ENCODE peak calls at places on chromosomes 16 and 17, in six cellular contexts. G, Q, T, C, J and L are unnamed samples. For H3K9me3, the result is how much of the 10 kb centered on the place peaks cover.

GRCh38 chr17:60747069-60747808 is 69.6 kb downstream of the BCAS3 start:
- DNase-seq in G (no peak), Q (no peak), T (no peak), C (no peak), J (no peak), L (no peak)

GRCh38 chr17:33521784-33522183 is 228.7 kb upstream of the ASIC2 start:
- DNase-seq in G (no peak), Q (peak), T (no peak), C (no peak), J (no peak), L (no peak)

GRCh38 chr17:30921544-30922196 is at the start of gene ADAP2:
- DNase-seq in G (no peak), Q (peak), T (peak), C (peak), J (peak), L (peak)

GRCh38 chr16:56300901-56301351 is 109.6 kb downstream of the GNAO1 start:
- DNase-seq in G (no peak), Q (no peak), T (no peak), C (no peak), J (no peak), L (no peak)

GRCh38 chr16:76910931-76911330 is 280.1 kb upstream of the MON1B start:
- DNase-seq in G (no peak), Q (peak), T (no peak), C (no peak), J (no peak), L (no peak)

GRCh38 chr17:62782730-62783260 is 25.3 kb downstream of the MARCHF10 start:
- DNase-seq in G (no peak), Q (peak), T (no peak), C (no peak), J (no peak), L (no peak)

GRCh38 chr16:75111514-75112280 is 4.9 kb downstream of the LDHD start:
- DNase-seq in G (no peak), Q (no peak), T (no peak), C (peak), J (no peak), L (no peak)

GRCh38 chr17:37067555-37068111 is 118.9 kb downstream of the AATF start:
- DNase-seq in G (no peak), Q (peak), T (peak), C (no peak), J (no peak), L (peak)

GRCh38 chr17:79991140-79991923 is 44.3 kb downstream of the TBC1D16 start:
- DNase-seq in G (peak), Q (peak), T (peak), C (peak), J (peak), L (peak)

GRCh38 chr16:414395-415169 is 10.9 kb upstream of the RAB11FIP3 start:
- DNase-seq in G (no peak), Q (no peak), T (no peak), C (no peak), J (no peak), L (no peak)

GRCh38 chr16:84350611-84351400 is 17.5 kb upstream of the ATP2C2 start:
- DNase-seq in G (no peak), Q (no peak), T (no peak), C (no peak), J (no peak), L (no peak)

GRCh38 chr16:85227924-85228462 is 115.7 kb upstream of the CIBAR2 start:
- DNase-seq in G (no peak), Q (no peak), T (no peak), C (no peak), J (peak), L (no peak)

GRCh38 chr17:2749784-2750181 is 331 bp upstream of the CCDC92B start:
- DNase-seq in G (peak), Q (peak), T (peak), C (peak), J (peak), L (peak)

GRCh38 chr16:86665319-86665675 is 86.9 kb downstream of the FOXL1 start:
- DNase-seq in G (no peak), Q (peak), T (no peak), C (no peak), J (no peak), L (no peak)

GRCh38 chr17:81090361-81091133 is 55.6 kb downstream of the BAIAP2 start:
- DNase-seq in G (peak), Q (peak), T (no peak), C (peak), J (peak), L (peak)

GRCh38 chr16:30903002-30903401 is 6.6 kb downstream of the CTF1 start:
- DNase-seq in G (no peak), Q (no peak), T (no peak), C (no peak), J (no peak), L (no peak)

GRCh38 chr17:78316867-78317816 is 42.7 kb downstream of the SOCS3 start:
- DNase-seq in G (no peak), Q (peak), T (no peak), C (no peak), J (no peak), L (peak)

GRCh38 chr16:346587-346986 is 5.9 kb downstream of the AXIN1 start:
- DNase-seq in G (no peak), Q (no peak), T (no peak), C (no peak), J (no peak), L (no peak)

GRCh38 chr17:43018008-43018853 is 4.0 kb downstream of the VAT1 start:
- DNase-seq in G (no peak), Q (no peak), T (no peak), C (no peak), J (peak), L (no peak)

GRCh38 chr16:1027416-1027815 is 45.1 kb upstream of the SSTR5 start:
- DNase-seq in G (no peak), Q (no peak), T (no peak), C (no peak), J (no peak), L (no peak)

GRCh38 chr17:17988427-17988945 is 15.8 kb downstream of the DRC3 start:
- DNase-seq in G (no peak), Q (no peak), T (no peak), C (no peak), J (no peak), L (no peak)

GRCh38 chr16:4894276-4895150 is 42.4 kb downstream of the PPL start:
- DNase-seq in G (no peak), Q (no peak), T (no peak), C (no peak), J (no peak), L (no peak)

GRCh38 chr17:21167303-21167702 is 40.5 kb downstream of the DHRS7B start:
- DNase-seq in G (no peak), Q (no peak), T (no peak), C (no peak), J (no peak), L (no peak)

GRCh38 chr17:62693616-62694415 is 66.3 kb downstream of the MRC2 start:
- DNase-seq in G (no peak), Q (peak), T (no peak), C (no peak), J (no peak), L (no peak)

GRCh38 chr17:10210151-10210574 is 11.8 kb upstream of the GAS7 start:
- DNase-seq in G (no peak), Q (peak), T (no peak), C (peak), J (no peak), L (no peak)

GRCh38 chr17:1941241-1942065 is 83.7 kb downstream of the RTN4RL1 start:
- DNase-seq in G (no peak), Q (no peak), T (no peak), C (no peak), J (no peak), L (no peak)

GRCh38 chr17:42698736-42699414 is 16.5 kb downstream of the CNTNAP1 start:
- DNase-seq in G (no peak), Q (peak), T (no peak), C (peak), J (peak), L (no peak)

GRCh38 chr17:36152639-36153120 is 23.8 kb downstream of the TBC1D3B start:
- DNase-seq in G (no peak), Q (no peak), T (no peak), C (no peak), J (no peak), L (no peak)

GRCh38 chr16:65473699-65474098 is 351.8 kb upstream of the CDH11 start:
- DNase-seq in G (no peak), Q (no peak), T (no peak), C (no peak), J (no peak), L (no peak)

GRCh38 chr16:972316-973002 is 1.7 kb upstream of the LMF1 start:
- DNase-seq in G (no peak), Q (no peak), T (peak), C (no peak), J (no peak), L (no peak)

GRCh38 chr17:39701012-39701783 is 1.3 kb downstream of the ERBB2 start:
- DNase-seq in G (no peak), Q (peak), T (peak), C (no peak), J (peak), L (no peak)

GRCh38 chr17:74389094-74389753 is 21.9 kb downstream of the GPR142 start:
- DNase-seq in G (no peak), Q (no peak), T (no peak), C (no peak), J (no peak), L (no peak)

GRCh38 chr17:29007456-29008455 is 1.9 kb upstream of the SEZ6 start:
- DNase-seq in G (no peak), Q (peak), T (no peak), C (no peak), J (no peak), L (no peak)

DNA sequence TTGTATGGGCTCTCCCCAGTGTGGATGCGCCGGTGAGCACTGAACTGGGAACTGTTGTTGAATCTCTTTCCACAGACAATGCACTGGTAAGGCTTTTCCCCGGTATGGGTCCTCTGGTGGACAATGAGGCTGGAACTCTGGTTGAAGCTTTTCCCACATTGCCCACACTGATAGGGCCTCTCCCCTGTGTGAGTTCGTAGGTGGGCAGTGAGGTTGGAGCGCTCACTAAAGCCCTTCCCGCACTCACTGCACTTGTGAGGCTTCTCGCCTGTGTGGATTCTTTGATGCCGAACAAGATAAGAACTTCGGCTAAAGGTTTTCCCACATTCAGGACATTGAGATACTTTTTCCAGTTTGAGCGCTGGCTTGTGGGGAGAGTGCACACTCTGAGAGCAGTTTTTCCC is 17.8 kb downstream of the ZSCAN32 start:
- DNase-seq in G (no peak), Q (no peak), T (no peak), C (no peak), J (no peak), L (no peak)
- H3K9me3 ChIP-seq in G (under half), Q (under half), T (half or more), C (under half), J (under half), L (under half)

GRCh38 chr16:89672177-89672941 is 14.1 kb upstream of the CDK10 start:
- DNase-seq in G (no peak), Q (no peak), T (no peak), C (no peak), J (no peak), L (no peak)

DNA sequence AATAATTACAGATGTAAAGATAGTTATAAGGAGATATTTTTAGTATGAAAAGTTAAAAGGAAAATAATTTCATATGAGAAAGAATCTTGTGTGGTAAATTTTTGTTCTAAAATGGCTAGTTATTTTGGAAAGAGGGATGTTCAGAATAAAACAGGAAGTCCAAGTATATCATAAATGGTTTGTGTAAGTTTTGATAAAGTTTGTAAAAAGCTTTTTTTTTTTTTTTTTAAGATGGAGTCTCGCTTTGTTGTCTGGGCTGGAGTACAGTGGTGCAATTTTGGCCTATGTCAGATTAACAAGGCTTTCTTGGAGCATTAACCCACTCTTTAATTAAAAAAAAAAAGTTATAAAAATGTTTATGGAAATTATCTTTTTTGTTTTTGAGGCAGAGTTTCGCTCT is 8.2 kb upstream of the CDK10 start:
- DNase-seq in G (no peak), Q (no peak), T (no peak), C (no peak), J (no peak), L (no peak)
- H3K9me3 ChIP-seq in G (under half), Q (under half), T (under half), C (under half), J (under half), L (under half)

GRCh38 chr17:14464741-14465140 is 163.9 kb downstream of the HS3ST3B1 start:
- DNase-seq in G (no peak), Q (peak), T (no peak), C (no peak), J (no peak), L (no peak)
- H3K9me3 ChIP-seq in G (under half), Q (under half), T (under half), C (under half), J (under half), L (under half)

GRCh38 chr16:79402920-79403319 is 197.6 kb downstream of the MAF start:
- DNase-seq in G (no peak), Q (no peak), T (no peak), C (no peak), J (no peak), L (no peak)
- H3K9me3 ChIP-seq in G (under half), Q (under half), T (under half), C (under half), J (under half), L (under half)

DNA sequence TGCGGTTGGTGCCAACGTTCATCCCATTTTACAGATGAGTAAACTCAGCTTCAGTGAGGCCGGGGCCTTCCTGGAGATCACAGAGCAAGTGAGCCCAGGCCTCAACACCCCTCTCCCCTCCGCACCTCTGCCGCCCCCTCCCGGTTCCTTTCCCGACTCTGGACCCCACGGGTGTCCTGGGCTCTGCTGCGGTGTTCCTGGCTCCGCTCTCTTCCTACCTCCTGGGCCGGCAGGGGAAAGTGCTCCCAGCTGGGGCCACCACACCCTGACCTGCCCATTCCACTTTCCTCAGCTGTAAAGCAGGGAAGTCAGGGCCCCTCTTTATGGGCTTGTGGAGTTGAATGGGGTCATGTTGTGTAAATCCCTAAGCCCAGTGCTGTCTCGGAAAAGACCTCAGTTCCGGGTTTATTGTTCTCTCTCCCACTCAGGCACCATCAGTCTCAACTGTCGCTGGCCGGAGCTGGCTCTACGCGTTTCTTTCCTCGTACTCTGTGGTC is 21.9 kb upstream of the ACSF3 start:
- DNase-seq in G (no peak), Q (no peak), T (no peak), C (no peak), J (no peak), L (no peak)
- H3K9me3 ChIP-seq in G (under half), Q (under half), T (under half), C (under half), J (under half), L (under half)

GRCh38 chr16:50516890-50517289 is 31.3 kb upstream of the NKD1 start:
- DNase-seq in G (no peak), Q (no peak), T (no peak), C (no peak), J (no peak), L (no peak)
- H3K9me3 ChIP-seq in G (under half), Q (under half), T (under half), C (under half), J (under half), L (under half)